ENCODE peak calls at places on chromosomes 4 and X, in seven cellular contexts. One of them, this sample, is unnamed. For H3K36me3, the result is how much of the 10 kb centered on the place peaks cover.

GRCh38 chr4:15794905-15795304 is 16.8 kb downstream of the CD38 start:
- DNase-seq in CD4-positive, alpha-beta memory T cell: no peak
- DNase-seq in RWPE2: no peak
- DNase-seq in CD8-positive, alpha-beta memory T cell: no peak
- DNase-seq in testis: no peak
- DNase-seq in mucosa of descending colon: no peak
- DNase-seq in psoas muscle: no peak
- DNase-seq in this sample: no peak

GRCh38 chr4:158122501-158122900 is 50.3 kb downstream of the GASK1B start:
- DNase-seq in mucosa of descending colon: no peak
- DNase-seq in RWPE2: no peak
- DNase-seq in testis: no peak
- DNase-seq in psoas muscle: no peak
- DNase-seq in CD8-positive, alpha-beta memory T cell: no peak
- DNase-seq in CD4-positive, alpha-beta memory T cell: no peak
- DNase-seq in this sample: no peak

GRCh38 chr4:5186584-5187170 is 135.4 kb downstream of the STK32B start:
- DNase-seq in RWPE2: no peak
- DNase-seq in psoas muscle: peak
- DNase-seq in mucosa of descending colon: no peak
- DNase-seq in CD8-positive, alpha-beta memory T cell: no peak
- DNase-seq in testis: no peak
- DNase-seq in CD4-positive, alpha-beta memory T cell: no peak
- DNase-seq in this sample: no peak

GRCh38 chr4:129110931-129111330 is 15.0 kb downstream of the C4orf33 start:
- DNase-seq in RWPE2: no peak
- DNase-seq in psoas muscle: no peak
- DNase-seq in CD8-positive, alpha-beta memory T cell: no peak
- DNase-seq in CD4-positive, alpha-beta memory T cell: no peak
- DNase-seq in testis: no peak
- DNase-seq in mucosa of descending colon: no peak
- DNase-seq in this sample: no peak

GRCh38 chr4:164440196-164440595 is 313.7 kb upstream of the SMIM31 start:
- DNase-seq in psoas muscle: no peak
- DNase-seq in mucosa of descending colon: no peak
- DNase-seq in CD8-positive, alpha-beta memory T cell: no peak
- DNase-seq in CD4-positive, alpha-beta memory T cell: no peak
- DNase-seq in RWPE2: no peak
- DNase-seq in testis: no peak
- DNase-seq in this sample: no peak

GRCh38 chr4:42519803-42520417 is 122.6 kb downstream of the SHISA3 start:
- DNase-seq in psoas muscle: no peak
- DNase-seq in testis: peak
- DNase-seq in CD8-positive, alpha-beta memory T cell: peak
- DNase-seq in CD4-positive, alpha-beta memory T cell: peak
- DNase-seq in RWPE2: no peak
- DNase-seq in mucosa of descending colon: peak
- DNase-seq in this sample: peak

GRCh38 chr4:78704981-78705757 is 71.0 kb upstream of the BMP2K start:
- DNase-seq in RWPE2: no peak
- DNase-seq in testis: peak
- DNase-seq in CD4-positive, alpha-beta memory T cell: no peak
- DNase-seq in psoas muscle: no peak
- DNase-seq in CD8-positive, alpha-beta memory T cell: no peak
- DNase-seq in mucosa of descending colon: no peak
- DNase-seq in this sample: no peak

GRCh38 chr4:71669291-71669690 is 114.6 kb downstream of the GC start:
- DNase-seq in mucosa of descending colon: no peak
- DNase-seq in RWPE2: no peak
- DNase-seq in psoas muscle: no peak
- DNase-seq in CD4-positive, alpha-beta memory T cell: no peak
- DNase-seq in testis: no peak
- DNase-seq in CD8-positive, alpha-beta memory T cell: no peak
- DNase-seq in this sample: no peak

GRCh38 chrX:18026171-18026570 is 165.1 kb upstream of the RAI2 start:
- DNase-seq in testis: no peak
- DNase-seq in psoas muscle: no peak
- DNase-seq in mucosa of descending colon: no peak
- DNase-seq in RWPE2: no peak
- DNase-seq in CD4-positive, alpha-beta memory T cell: no peak
- DNase-seq in CD8-positive, alpha-beta memory T cell: no peak
- DNase-seq in this sample: no peak

GRCh38 chr4:37471971-37472370 is 214.2 kb downstream of the RELL1 start:
- DNase-seq in CD4-positive, alpha-beta memory T cell: no peak
- DNase-seq in testis: no peak
- DNase-seq in RWPE2: no peak
- DNase-seq in psoas muscle: no peak
- DNase-seq in mucosa of descending colon: no peak
- DNase-seq in CD8-positive, alpha-beta memory T cell: no peak
- DNase-seq in this sample: peak

GRCh38 chr4:126216611-126217010 is 901.9 kb downstream of the FAT4 start:
- DNase-seq in testis: no peak
- DNase-seq in RWPE2: no peak
- DNase-seq in psoas muscle: no peak
- DNase-seq in CD4-positive, alpha-beta memory T cell: no peak
- DNase-seq in CD8-positive, alpha-beta memory T cell: no peak
- DNase-seq in mucosa of descending colon: no peak
- DNase-seq in this sample: no peak

GRCh38 chrX:103513067-103513466 is 6.2 kb downstream of the RAB40A start:
- DNase-seq in psoas muscle: no peak
- DNase-seq in RWPE2: no peak
- DNase-seq in testis: no peak
- DNase-seq in mucosa of descending colon: no peak
- DNase-seq in CD4-positive, alpha-beta memory T cell: no peak
- DNase-seq in CD8-positive, alpha-beta memory T cell: no peak
- DNase-seq in this sample: no peak

GRCh38 chrX:48498374-48498809 is 10.4 kb upstream of the PORCN start:
- DNase-seq in testis: no peak
- DNase-seq in RWPE2: no peak
- DNase-seq in CD8-positive, alpha-beta memory T cell: no peak
- DNase-seq in psoas muscle: no peak
- DNase-seq in CD4-positive, alpha-beta memory T cell: no peak
- DNase-seq in mucosa of descending colon: no peak
- DNase-seq in this sample: no peak

GRCh38 chr4:165351359-165352130 is 24.1 kb downstream of the MSMO1 start:
- DNase-seq in mucosa of descending colon: peak
- DNase-seq in CD4-positive, alpha-beta memory T cell: no peak
- DNase-seq in psoas muscle: no peak
- DNase-seq in testis: no peak
- DNase-seq in CD8-positive, alpha-beta memory T cell: no peak
- DNase-seq in RWPE2: no peak
- DNase-seq in this sample: no peak

GRCh38 chrX:130012683-130013082 is 30.2 kb downstream of the BCORL1 start:
- DNase-seq in testis: no peak
- DNase-seq in mucosa of descending colon: no peak
- DNase-seq in CD8-positive, alpha-beta memory T cell: no peak
- DNase-seq in CD4-positive, alpha-beta memory T cell: no peak
- DNase-seq in RWPE2: no peak
- DNase-seq in psoas muscle: no peak
- DNase-seq in this sample: no peak
- H3K36me3 ChIP-seq in testis: under half
- H3K36me3 ChIP-seq in mucosa of descending colon: under half
- H3K36me3 ChIP-seq in CD8-positive, alpha-beta memory T cell: under half
- H3K36me3 ChIP-seq in CD4-positive, alpha-beta memory T cell: under half
- H3K36me3 ChIP-seq in RWPE2: under half
- H3K36me3 ChIP-seq in psoas muscle: under half
- H3K36me3 ChIP-seq in this sample: under half

GRCh38 chrX:50814701-50815476 is 895 bp upstream of the SHROOM4 start:
- DNase-seq in testis: peak
- DNase-seq in mucosa of descending colon: peak
- DNase-seq in CD4-positive, alpha-beta memory T cell: no peak
- DNase-seq in CD8-positive, alpha-beta memory T cell: no peak
- DNase-seq in psoas muscle: no peak
- DNase-seq in RWPE2: no peak
- DNase-seq in this sample: peak
- H3K4me3 ChIP-seq in testis: no peak
- H3K4me3 ChIP-seq in mucosa of descending colon: no peak
- H3K4me3 ChIP-seq in CD4-positive, alpha-beta memory T cell: no peak
- H3K4me3 ChIP-seq in CD8-positive, alpha-beta memory T cell: no peak
- H3K4me3 ChIP-seq in psoas muscle: peak
- H3K4me3 ChIP-seq in RWPE2: no peak
- H3K4me3 ChIP-seq in this sample: peak

GRCh38 chr4:48554606-48555005 is 64.6 kb downstream of the ZAR1 start:
- DNase-seq in testis: no peak
- DNase-seq in mucosa of descending colon: no peak
- DNase-seq in CD8-positive, alpha-beta memory T cell: no peak
- DNase-seq in psoas muscle: no peak
- DNase-seq in CD4-positive, alpha-beta memory T cell: no peak
- DNase-seq in RWPE2: no peak
- DNase-seq in this sample: no peak

GRCh38 chr4:48558026-48558425 is 68.0 kb downstream of the ZAR1 start:
- DNase-seq in RWPE2: no peak
- DNase-seq in psoas muscle: no peak
- DNase-seq in mucosa of descending colon: no peak
- DNase-seq in CD4-positive, alpha-beta memory T cell: no peak
- DNase-seq in testis: no peak
- DNase-seq in CD8-positive, alpha-beta memory T cell: no peak
- DNase-seq in this sample: no peak

GRCh38 chr4:48553720-48554119 is 63.7 kb downstream of the ZAR1 start:
- DNase-seq in RWPE2: no peak
- DNase-seq in psoas muscle: no peak
- DNase-seq in CD4-positive, alpha-beta memory T cell: no peak
- DNase-seq in CD8-positive, alpha-beta memory T cell: no peak
- DNase-seq in mucosa of descending colon: no peak
- DNase-seq in testis: no peak
- DNase-seq in this sample: no peak

GRCh38 chr4:48557478-48557877 is 67.4 kb downstream of the ZAR1 start:
- DNase-seq in CD4-positive, alpha-beta memory T cell: no peak
- DNase-seq in RWPE2: no peak
- DNase-seq in testis: no peak
- DNase-seq in mucosa of descending colon: no peak
- DNase-seq in psoas muscle: no peak
- DNase-seq in CD8-positive, alpha-beta memory T cell: no peak
- DNase-seq in this sample: no peak

GRCh38 chr4:48556268-48556667 is 66.2 kb downstream of the ZAR1 start:
- DNase-seq in testis: no peak
- DNase-seq in CD8-positive, alpha-beta memory T cell: no peak
- DNase-seq in RWPE2: no peak
- DNase-seq in psoas muscle: no peak
- DNase-seq in mucosa of descending colon: no peak
- DNase-seq in CD4-positive, alpha-beta memory T cell: no peak
- DNase-seq in this sample: no peak
- H3K36me3 ChIP-seq in testis: under half
- H3K36me3 ChIP-seq in CD8-positive, alpha-beta memory T cell: under half
- H3K36me3 ChIP-seq in RWPE2: half or more
- H3K36me3 ChIP-seq in psoas muscle: under half
- H3K36me3 ChIP-seq in mucosa of descending colon: under half
- H3K36me3 ChIP-seq in CD4-positive, alpha-beta memory T cell: half or more
- H3K36me3 ChIP-seq in this sample: under half

GRCh38 chr4:2401610-2401983 is 16.8 kb downstream of the ZFYVE28 start:
- DNase-seq in mucosa of descending colon: no peak
- DNase-seq in CD8-positive, alpha-beta memory T cell: no peak
- DNase-seq in CD4-positive, alpha-beta memory T cell: no peak
- DNase-seq in testis: no peak
- DNase-seq in RWPE2: no peak
- DNase-seq in psoas muscle: no peak
- DNase-seq in this sample: no peak
- H3K4me3 ChIP-seq in mucosa of descending colon: no peak
- H3K4me3 ChIP-seq in CD8-positive, alpha-beta memory T cell: no peak
- H3K4me3 ChIP-seq in CD4-positive, alpha-beta memory T cell: no peak
- H3K4me3 ChIP-seq in testis: no peak
- H3K4me3 ChIP-seq in RWPE2: no peak
- H3K4me3 ChIP-seq in psoas muscle: peak
- H3K4me3 ChIP-seq in this sample: peak

This sample was measured in colonic mucosa.